ENCODE peak calls at places on chromosome 3, in seven cellular contexts. One of them, this sample, is unnamed.

GRCh38 chr3:73623996-73624362 is 762 bp downstream of the PDZRN3 start:
- DNase-seq in GM23338: peak; percentile 88
- DNase-seq in OCI-LY7: no peak
- DNase-seq in GM06990: no peak
- DNase-seq in lower lobe of right lung: no peak
- DNase-seq in uterus: peak; percentile 55
- DNase-seq in cardiac muscle cell: peak; percentile 79
- DNase-seq in this sample: no peak

GRCh38 chr3:55246016-55246415 is 241.1 kb downstream of the WNT5A start:
- DNase-seq in GM23338: no peak
- DNase-seq in OCI-LY7: no peak
- DNase-seq in GM06990: no peak
- DNase-seq in lower lobe of right lung: no peak
- DNase-seq in uterus: no peak
- DNase-seq in cardiac muscle cell: peak; percentile 62
- DNase-seq in this sample: no peak

GRCh38 chr3:39183231-39184080 is 8.9 kb downstream of the XIRP1 start:
- DNase-seq in GM23338: no peak
- DNase-seq in OCI-LY7: peak; percentile 41
- DNase-seq in GM06990: no peak
- DNase-seq in lower lobe of right lung: peak; percentile 37
- DNase-seq in uterus: no peak
- DNase-seq in cardiac muscle cell: no peak
- DNase-seq in this sample: no peak

GRCh38 chr3:138092023-138092422 is 23.4 kb downstream of the DZIP1L start:
- DNase-seq in GM23338: no peak
- DNase-seq in OCI-LY7: no peak
- DNase-seq in GM06990: no peak
- DNase-seq in lower lobe of right lung: no peak
- DNase-seq in uterus: no peak
- DNase-seq in cardiac muscle cell: peak; percentile 74
- DNase-seq in this sample: peak; percentile 65

GRCh38 chr3:186107148-186108105 is 1.5 kb downstream of the ETV5 start:
- DNase-seq in GM23338: peak; percentile 88
- DNase-seq in OCI-LY7: peak; percentile 70
- DNase-seq in GM06990: peak; percentile 61
- DNase-seq in lower lobe of right lung: peak; percentile 70
- DNase-seq in uterus: peak; percentile 60
- DNase-seq in cardiac muscle cell: peak; percentile 81
- DNase-seq in this sample: peak; percentile 38

GRCh38 chr3:98565237-98565643 is 28.2 kb downstream of the CPOX start:
- DNase-seq in GM23338: no peak
- DNase-seq in OCI-LY7: no peak
- DNase-seq in GM06990: peak; percentile 51
- DNase-seq in lower lobe of right lung: no peak
- DNase-seq in uterus: no peak
- DNase-seq in cardiac muscle cell: no peak
- DNase-seq in this sample: peak; percentile 18

GRCh38 chr3:140505256-140505655 is 172.6 kb upstream of the TRIM42 start:
- DNase-seq in GM23338: no peak
- DNase-seq in OCI-LY7: no peak
- DNase-seq in GM06990: no peak
- DNase-seq in lower lobe of right lung: no peak
- DNase-seq in uterus: no peak
- DNase-seq in cardiac muscle cell: peak; percentile 40
- DNase-seq in this sample: no peak

GRCh38 chr3:63908081-63908736 is 4.0 kb downstream of the SCAANT1 start:
- DNase-seq in GM23338: peak; percentile 33
- DNase-seq in OCI-LY7: no peak
- DNase-seq in GM06990: no peak
- DNase-seq in lower lobe of right lung: no peak
- DNase-seq in uterus: no peak
- DNase-seq in cardiac muscle cell: peak; percentile 59
- DNase-seq in this sample: no peak

GRCh38 chr3:37028329-37028728 is 35.0 kb downstream of the MLH1 start:
- DNase-seq in GM23338: no peak
- DNase-seq in OCI-LY7: no peak
- DNase-seq in GM06990: no peak
- DNase-seq in lower lobe of right lung: no peak
- DNase-seq in uterus: no peak
- DNase-seq in cardiac muscle cell: peak; percentile 65
- DNase-seq in this sample: no peak

GRCh38 chr3:149934524-149934923 is 36.2 kb downstream of the PFN2 start:
- DNase-seq in GM23338: no peak
- DNase-seq in OCI-LY7: no peak
- DNase-seq in GM06990: no peak
- DNase-seq in lower lobe of right lung: no peak
- DNase-seq in uterus: peak; percentile 46
- DNase-seq in cardiac muscle cell: peak; percentile 87
- DNase-seq in this sample: peak; percentile 39

GRCh38 chr3:138397983-138398382 is 36.4 kb upstream of the ESYT3 start:
- DNase-seq in GM23338: no peak
- DNase-seq in OCI-LY7: no peak
- DNase-seq in GM06990: no peak
- DNase-seq in lower lobe of right lung: no peak
- DNase-seq in uterus: no peak
- DNase-seq in cardiac muscle cell: no peak
- DNase-seq in this sample: no peak

GRCh38 chr3:186108106-186108940 is 566 bp downstream of the ETV5 start:
- DNase-seq in GM23338: peak; percentile 89
- DNase-seq in OCI-LY7: peak; percentile 11
- DNase-seq in GM06990: peak; percentile 53
- DNase-seq in lower lobe of right lung: peak; percentile 67
- DNase-seq in uterus: peak; percentile 53
- DNase-seq in cardiac muscle cell: peak; percentile 64
- DNase-seq in this sample: no peak

GRCh38 chr3:127299276-127299675 is 11.4 kb upstream of the PRR20G start:
- DNase-seq in GM23338: no peak
- DNase-seq in OCI-LY7: no peak
- DNase-seq in GM06990: no peak
- DNase-seq in lower lobe of right lung: no peak
- DNase-seq in uterus: no peak
- DNase-seq in cardiac muscle cell: no peak
- DNase-seq in this sample: peak; percentile 10

GRCh38 chr3:129708328-129708861 is 101.9 kb upstream of the PLXND1 start:
- DNase-seq in GM23338: no peak
- DNase-seq in OCI-LY7: no peak
- DNase-seq in GM06990: no peak
- DNase-seq in lower lobe of right lung: no peak
- DNase-seq in uterus: no peak
- DNase-seq in cardiac muscle cell: no peak
- DNase-seq in this sample: no peak

GRCh38 chr3:139797724-139798343 is 120.1 kb upstream of the NMNAT3 start:
- DNase-seq in GM23338: peak; percentile 74
- DNase-seq in OCI-LY7: peak; percentile 9
- DNase-seq in GM06990: no peak
- DNase-seq in lower lobe of right lung: no peak
- DNase-seq in uterus: peak; percentile 17
- DNase-seq in cardiac muscle cell: peak; percentile 43
- DNase-seq in this sample: peak; percentile 17

GRCh38 chr3:169501777-169502320 is 161.7 kb downstream of the MECOM start:
- DNase-seq in GM23338: no peak
- DNase-seq in OCI-LY7: no peak
- DNase-seq in GM06990: no peak
- DNase-seq in lower lobe of right lung: no peak
- DNase-seq in uterus: no peak
- DNase-seq in cardiac muscle cell: no peak
- DNase-seq in this sample: no peak

GRCh38 chr3:95612611-95613010 is 1201.8 kb upstream of the EPHA6 start:
- DNase-seq in GM23338: no peak
- DNase-seq in OCI-LY7: no peak
- DNase-seq in GM06990: no peak
- DNase-seq in lower lobe of right lung: no peak
- DNase-seq in uterus: no peak
- DNase-seq in cardiac muscle cell: no peak
- DNase-seq in this sample: no peak

GRCh38 chr3:116339441-116340028 is 105.8 kb downstream of the LSAMP start:
- DNase-seq in GM23338: no peak
- DNase-seq in OCI-LY7: no peak
- DNase-seq in GM06990: no peak
- DNase-seq in lower lobe of right lung: no peak
- DNase-seq in uterus: no peak
- DNase-seq in cardiac muscle cell: peak; percentile 81
- DNase-seq in this sample: no peak

GRCh38 chr3:150798122-150798618 is 35.2 kb upstream of the SIAH2 start:
- DNase-seq in GM23338: peak; percentile 44
- DNase-seq in OCI-LY7: no peak
- DNase-seq in GM06990: no peak
- DNase-seq in lower lobe of right lung: no peak
- DNase-seq in uterus: no peak
- DNase-seq in cardiac muscle cell: peak; percentile 37
- DNase-seq in this sample: no peak

GRCh38 chr3:138125548-138126221 is 6.5 kb downstream of the A4GNT start:
- DNase-seq in GM23338: no peak
- DNase-seq in OCI-LY7: no peak
- DNase-seq in GM06990: no peak
- DNase-seq in lower lobe of right lung: no peak
- DNase-seq in uterus: no peak
- DNase-seq in cardiac muscle cell: peak; percentile 47
- DNase-seq in this sample: no peak

GRCh38 chr3:8663177-8664061 is 18.8 kb upstream of the SSUH2 start:
- DNase-seq in GM23338: peak; percentile 98
- DNase-seq in OCI-LY7: peak; percentile 62
- DNase-seq in GM06990: no peak
- DNase-seq in lower lobe of right lung: no peak
- DNase-seq in uterus: no peak
- DNase-seq in cardiac muscle cell: peak; percentile 74
- DNase-seq in this sample: peak; percentile 79

GRCh38 chr3:146180376-146180775 is 19.4 kb upstream of the PLOD2 start:
- DNase-seq in GM23338: no peak
- DNase-seq in OCI-LY7: no peak
- DNase-seq in GM06990: no peak
- DNase-seq in lower lobe of right lung: no peak
- DNase-seq in uterus: no peak
- DNase-seq in cardiac muscle cell: no peak
- DNase-seq in this sample: peak; percentile 83

GRCh38 chr3:121473001-121473400 is 72.8 kb downstream of the POLQ start:
- DNase-seq in GM23338: no peak
- DNase-seq in OCI-LY7: no peak
- DNase-seq in GM06990: no peak
- DNase-seq in lower lobe of right lung: no peak
- DNase-seq in uterus: no peak
- DNase-seq in cardiac muscle cell: no peak
- DNase-seq in this sample: no peak

GRCh38 chr3:179446501-179446900 is 4.8 kb downstream of the GNB4 start:
- DNase-seq in GM23338: peak; percentile 73
- DNase-seq in OCI-LY7: peak; percentile 63
- DNase-seq in GM06990: no peak
- DNase-seq in lower lobe of right lung: no peak
- DNase-seq in uterus: no peak
- DNase-seq in cardiac muscle cell: peak; percentile 50
- DNase-seq in this sample: peak; percentile 35

GRCh38 chr3:140898340-140899180 is 43.1 kb upstream of the SLC25A36 start:
- DNase-seq in GM23338: peak; percentile 72
- DNase-seq in OCI-LY7: peak; percentile 62
- DNase-seq in GM06990: peak; percentile 10
- DNase-seq in lower lobe of right lung: no peak
- DNase-seq in uterus: no peak
- DNase-seq in cardiac muscle cell: peak; percentile 84
- DNase-seq in this sample: peak; percentile 64

DNA sequence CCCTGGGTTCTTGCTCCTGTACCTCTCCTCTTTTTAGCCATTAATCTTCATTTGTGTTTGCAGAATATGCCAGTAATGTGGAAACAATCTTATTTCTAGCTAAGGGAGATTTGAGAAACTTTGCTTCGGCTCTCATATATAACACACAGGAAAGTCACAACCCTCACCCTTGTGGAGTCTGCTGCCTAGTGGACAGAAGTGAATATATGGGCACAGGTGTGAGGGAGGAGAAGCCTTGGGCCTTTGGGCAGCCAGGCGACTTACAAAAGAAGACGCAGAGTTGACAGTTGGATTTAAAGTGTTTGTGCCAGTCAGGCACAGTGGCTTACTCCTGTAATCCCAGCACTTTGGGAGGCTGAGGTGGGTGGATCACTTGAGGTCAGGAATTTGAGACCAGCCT is 181.8 kb upstream of the TBL1XR1 start:
- DNase-seq in GM23338: peak; percentile 27
- DNase-seq in OCI-LY7: peak; percentile 34
- DNase-seq in GM06990: no peak
- DNase-seq in lower lobe of right lung: no peak
- DNase-seq in uterus: no peak
- DNase-seq in cardiac muscle cell: no peak
- DNase-seq in this sample: no peak
- TF ChIP-seq CTCF in GM23338: peak; percentile 53
- TF ChIP-seq CTCF in OCI-LY7: peak; percentile 44
- TF ChIP-seq CTCF in GM06990: peak; percentile 40
- TF ChIP-seq CTCF in lower lobe of right lung: no peak
- TF ChIP-seq CTCF in uterus: no peak
- TF ChIP-seq CTCF in cardiac muscle cell: no peak
- TF ChIP-seq CTCF in this sample: no peak

GRCh38 chr3:45968149-45968548 is 24.9 kb downstream of the CXCR6 start:
- DNase-seq in GM23338: no peak
- DNase-seq in OCI-LY7: no peak
- DNase-seq in GM06990: no peak
- DNase-seq in lower lobe of right lung: no peak
- DNase-seq in uterus: no peak
- DNase-seq in cardiac muscle cell: no peak
- DNase-seq in this sample: no peak
- H3K36me3 ChIP-seq in GM23338: peaks cover 19% of the 10 kb centered on the region
- H3K36me3 ChIP-seq in OCI-LY7: peaks cover 82% of the 10 kb centered on the region
- H3K36me3 ChIP-seq in GM06990: peaks cover 23% of the 10 kb centered on the region
- H3K36me3 ChIP-seq in lower lobe of right lung: peaks cover 98% of the 10 kb centered on the region
- H3K36me3 ChIP-seq in uterus: no peaks in the 10 kb centered on the region
- H3K36me3 ChIP-seq in cardiac muscle cell: peaks cover 63% of the 10 kb centered on the region
- H3K36me3 ChIP-seq in this sample: peaks cover 33% of the 10 kb centered on the region

DNA sequence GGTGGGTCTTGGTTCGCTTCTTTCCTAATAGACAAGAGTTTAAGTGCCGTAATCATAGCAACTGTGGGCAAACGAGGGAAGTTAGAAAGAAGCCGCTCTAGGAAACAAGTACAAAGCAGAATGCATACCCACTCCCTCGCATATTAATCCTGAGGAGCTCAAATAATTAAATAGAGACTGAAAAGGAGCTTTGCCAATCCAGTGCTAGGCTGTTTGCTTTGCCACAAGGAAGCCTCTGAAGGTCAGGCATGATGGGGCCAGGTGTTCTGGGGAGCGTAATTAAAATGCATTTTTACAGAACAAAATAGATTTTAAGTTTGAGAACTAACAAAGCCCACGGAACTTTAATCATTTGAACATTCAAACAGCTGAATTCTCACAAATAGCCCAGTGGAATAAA is 376.7 kb downstream of the FOXP1 start:
- DNase-seq in GM23338: no peak
- DNase-seq in OCI-LY7: no peak
- DNase-seq in GM06990: no peak
- DNase-seq in lower lobe of right lung: no peak
- DNase-seq in uterus: no peak
- DNase-seq in cardiac muscle cell: peak; percentile 36
- DNase-seq in this sample: no peak
- H3K4me3 ChIP-seq in GM23338: no peak overlapping the region
- H3K4me3 ChIP-seq in OCI-LY7: no peak overlapping the region
- H3K4me3 ChIP-seq in GM06990: no peak overlapping the region
- H3K4me3 ChIP-seq in lower lobe of right lung: no peak overlapping the region
- H3K4me3 ChIP-seq in uterus: no peak overlapping the region
- H3K4me3 ChIP-seq in cardiac muscle cell: no peak overlapping the region
- H3K4me3 ChIP-seq in this sample: no peak overlapping the region

GRCh38 chr3:29587340-29587739 is 306.5 kb downstream of the RBMS3 start:
- DNase-seq in GM23338: no peak
- DNase-seq in OCI-LY7: no peak
- DNase-seq in GM06990: no peak
- DNase-seq in lower lobe of right lung: no peak
- DNase-seq in uterus: no peak
- DNase-seq in cardiac muscle cell: no peak
- DNase-seq in this sample: no peak
- TF ChIP-seq CTCF in GM23338: no peak
- TF ChIP-seq CTCF in OCI-LY7: no peak
- TF ChIP-seq CTCF in GM06990: no peak
- TF ChIP-seq CTCF in lower lobe of right lung: no peak
- TF ChIP-seq CTCF in uterus: no peak
- TF ChIP-seq CTCF in cardiac muscle cell: no peak
- TF ChIP-seq CTCF in this sample: no peak

This sample was measured in bronchial epithelial cell.